ENCODE peak calls at places on chromosomes 7 and 10, in six cellular contexts. B is colonic mucosa, I is uterus, K is GM06990, J is spleen, C is tibial artery. E is an unnamed sample.

GRCh38 chr7:101717986-101718746 is 89.1 kb upstream of the MYL10 start:
- DNase-seq in B (peak), K (no peak), I (no peak), C (no peak), J (no peak), E (peak)

GRCh38 chr7:22316914-22317313 is 40.0 kb downstream of the RAPGEF5 start:
- DNase-seq in J (no peak), C (no peak), B (no peak), I (no peak), K (no peak), E (no peak)

GRCh38 chr7:256461-256940 is 33.5 kb upstream of the FOXL3 start:
- DNase-seq in C (peak), I (no peak), J (peak), K (no peak), B (no peak), E (no peak)

GRCh38 chr10:116819999-116820677 is 29.2 kb upstream of the ENO4 start:
- DNase-seq in J (no peak), K (no peak), B (no peak), I (no peak), C (no peak), E (no peak)

GRCh38 chr7:135929249-135929648 is 47.9 kb downstream of the MTPN start:
- DNase-seq in C (no peak), B (no peak), K (no peak), I (no peak), J (no peak), E (no peak)

GRCh38 chr10:48572414-48572813 is 32.5 kb downstream of the ARHGAP22 start:
- DNase-seq in I (no peak), C (no peak), K (no peak), J (no peak), B (no peak), E (no peak)

GRCh38 chr7:157475601-157476000 is 138.8 kb downstream of the DNAJB6 start:
- DNase-seq in B (no peak), K (no peak), I (no peak), J (peak), C (no peak), E (no peak)

GRCh38 chr10:71981868-71982230 is 17.7 kb downstream of the CHST3 start:
- DNase-seq in I (no peak), C (no peak), B (no peak), J (peak), K (no peak), E (no peak)

GRCh38 chr7:45652630-45653029 is 78.5 kb downstream of the ADCY1 start:
- DNase-seq in I (no peak), J (no peak), C (no peak), K (no peak), B (no peak), E (no peak)

GRCh38 chr10:7045891-7046599 is 364.8 kb downstream of the SFMBT2 start:
- DNase-seq in I (no peak), J (no peak), K (peak), C (no peak), B (no peak), E (no peak)

GRCh38 chr7:129832701-129833227 is 120.0 kb downstream of the UBE2H start:
- DNase-seq in B (no peak), C (no peak), I (no peak), K (no peak), J (no peak), E (no peak)

GRCh38 chr10:85008493-85009181 is 680.2 kb downstream of the CCSER2 start:
- DNase-seq in K (no peak), C (no peak), I (no peak), J (no peak), B (no peak), E (no peak)

GRCh38 chr7:50793115-50793946 is 10.6 kb upstream of the GRB10 start:
- DNase-seq in J (peak), C (peak), B (peak), I (peak), K (no peak), E (peak)

GRCh38 chr7:128954830-128955797 is 17.4 kb downstream of the IRF5 start:
- DNase-seq in I (no peak), C (no peak), K (no peak), J (no peak), B (no peak), E (no peak)

GRCh38 chr10:106713846-106714245 is 450.7 kb downstream of the SORCS1 start:
- DNase-seq in J (no peak), C (no peak), B (no peak), K (no peak), I (no peak), E (no peak)

GRCh38 chr7:64849250-64849923 is 53.7 kb upstream of the ZNF273 start:
- DNase-seq in B (no peak), K (no peak), I (no peak), J (no peak), C (no peak), E (no peak)

GRCh38 chr10:86371691-86372090 is 5.1 kb upstream of the GRID1 start:
- DNase-seq in I (no peak), J (peak), C (peak), K (no peak), B (no peak), E (no peak)

GRCh38 chr10:5071411-5072198 is 22.6 kb upstream of the AKR1C3 start:
- DNase-seq in I (peak), J (no peak), C (peak), B (peak), K (no peak), E (no peak)

GRCh38 chr10:122240401-122240800 is 30.7 kb upstream of the BTBD16 start:
- DNase-seq in I (no peak), K (no peak), J (peak), C (peak), B (no peak), E (no peak)

GRCh38 chr7:153835104-153835503 is 217.1 kb upstream of the DPP6 start:
- DNase-seq in B (no peak), K (no peak), J (no peak), I (no peak), C (no peak), E (no peak)

GRCh38 chr7:15084368-15084767 is 181.8 kb upstream of the DGKB start:
- DNase-seq in K (no peak), J (no peak), I (no peak), C (no peak), B (no peak), E (no peak)

GRCh38 chr7:134730359-134730758 is 49.1 kb upstream of the CALD1 start:
- DNase-seq in I (no peak), K (no peak), J (no peak), C (no peak), B (no peak), E (no peak)

GRCh38 chr10:29657719-29658274 is 23.0 kb upstream of the SVIL start:
- DNase-seq in B (no peak), C (no peak), J (no peak), I (no peak), K (no peak), E (no peak)

GRCh38 chr7:34191766-34192550 is 286.6 kb downstream of the BMPER start:
- DNase-seq in J (no peak), I (no peak), C (no peak), B (no peak), K (no peak), E (no peak)

GRCh38 chr10:86411281-86411841 is 44.8 kb upstream of the GRID1 start:
- DNase-seq in B (peak), K (no peak), C (no peak), J (no peak), I (peak), E (no peak)

GRCh38 chr10:93063217-93063976 is 2.8 kb downstream of the CYP26C1 start:
- DNase-seq in C (no peak), I (no peak), J (no peak), B (no peak), K (no peak), E (no peak)

GRCh38 chr10:17883621-17884020 is 68.1 kb upstream of the SLC39A12 start:
- DNase-seq in B (peak), I (no peak), J (no peak), C (no peak), K (no peak), E (no peak)

GRCh38 chr7:99096124-99096887 is 47.6 kb downstream of the SMURF1 start:
- DNase-seq in I (no peak), B (no peak), K (no peak), C (no peak), J (no peak), E (no peak)

GRCh38 chr7:95630702-95631458 is 34.6 kb upstream of the PDK4 start:
- DNase-seq in C (no peak), J (no peak), I (no peak), B (no peak), K (no peak), E (no peak)

GRCh38 chr10:110641256-110641655 is 2.9 kb upstream of the RBM20 start:
- DNase-seq in B (no peak), I (no peak), K (no peak), C (no peak), J (no peak), E (no peak)

GRCh38 chr10:129556316-129556715 is 89.3 kb downstream of the MGMT start:
- DNase-seq in K (no peak), C (no peak), I (no peak), J (no peak), B (no peak), E (no peak)

GRCh38 chr10:126508535-126509040 is 120.3 kb upstream of the ADAM12 start:
- DNase-seq in C (no peak), B (no peak), K (no peak), I (no peak), J (no peak), E (no peak)

GRCh38 chr7:22631730-22632129 is 95.3 kb upstream of the IL6 start:
- DNase-seq in K (no peak), B (no peak), I (no peak), C (no peak), J (no peak), E (no peak)

GRCh38 chr10:116690356-116691078 is 51.8 kb downstream of the HSPA12A start:
- DNase-seq in C (peak), I (peak), K (no peak), B (no peak), J (no peak), E (no peak)

GRCh38 chr7:119436882-119437281 is 836.1 kb upstream of the KCND2 start:
- DNase-seq in J (no peak), B (no peak), I (no peak), C (no peak), K (no peak), E (no peak)

GRCh38 chr10:100325164-100325563 is 4.9 kb downstream of the PKD2L1 start:
- DNase-seq in K (no peak), J (no peak), I (no peak), C (no peak), B (no peak), E (no peak)

GRCh38 chr10:74153123-74153522 is 2.1 kb downstream of the ADK start:
- DNase-seq in C (no peak), K (no peak), J (no peak), I (peak), B (no peak), E (no peak)

GRCh38 chr7:95725170-95725569 is 47.2 kb upstream of the DYNC1I1 start:
- DNase-seq in I (no peak), C (no peak), J (no peak), K (no peak), B (no peak), E (no peak)

GRCh38 chr10:77318739-77319138 is 318.9 kb downstream of the KCNMA1 start:
- DNase-seq in C (no peak), B (no peak), K (no peak), J (no peak), I (no peak), E (no peak)

GRCh38 chr7:117084286-117084685 is 131.0 kb downstream of the ST7 start:
- DNase-seq in J (no peak), C (no peak), I (no peak), K (no peak), B (no peak), E (no peak)